ENCODE peak calls at places on chromosomes 7 and 10, in six cellular contexts. J, B, X, M, N and C are unnamed samples.

GRCh38 chr10:58851606-58852005 is 324.8 kb upstream of the PHYHIPL start:
- DNase-seq in B (no peak), M (no peak), X (no peak), J (no peak), N (no peak), C (no peak)

GRCh38 chr7:43112088-43112940 is at the start of gene HECW1:
- DNase-seq in N (no peak), M (no peak), X (no peak), J (peak; percentile 8), B (no peak), C (no peak)

GRCh38 chr10:50419756-50420155 is 168.4 kb upstream of the ASAH2 start:
- DNase-seq in N (no peak), M (no peak), J (no peak), B (no peak), X (no peak), C (no peak)

GRCh38 chr7:4210821-4211220 is 471.3 kb upstream of the FOXK1 start:
- DNase-seq in J (no peak), X (no peak), B (no peak), M (no peak), N (no peak), C (no peak)

GRCh38 chr7:105830405-105831218 is 45.8 kb downstream of the ATXN7L1 start:
- DNase-seq in B (no peak), N (no peak), X (peak; percentile 98), M (peak; percentile 88), J (no peak), C (peak; percentile 87)

GRCh38 chr10:34955391-34955790 is 134.8 kb downstream of the CUL2 start:
- DNase-seq in B (no peak), X (peak; percentile 33), N (no peak), M (no peak), J (no peak), C (no peak)

GRCh38 chr7:67423058-67423457 is 426.4 kb downstream of the TYW1 start:
- DNase-seq in M (no peak), J (no peak), X (no peak), B (no peak), N (no peak), C (no peak)

GRCh38 chr10:77297370-77297692 is 340.3 kb downstream of the KCNMA1 start:
- DNase-seq in N (no peak), M (no peak), J (no peak), B (no peak), X (peak; percentile 77), C (no peak)

GRCh38 chr10:683448-684071 is 5.9 kb downstream of the DIP2C start:
- DNase-seq in N (no peak), X (peak; percentile 98), J (no peak), B (no peak), M (peak; percentile 88), C (peak; percentile 71)

GRCh38 chr7:127904706-127905056 is 126.6 kb downstream of the LRRC4 start:
- DNase-seq in X (no peak), J (no peak), N (no peak), B (no peak), M (no peak), C (no peak)

GRCh38 chr7:118085000-118085399 is 99.0 kb upstream of the LSM8 start:
- DNase-seq in J (no peak), M (no peak), N (no peak), B (no peak), X (no peak), C (no peak)

GRCh38 chr10:118332948-118333710 is 9.0 kb downstream of the FAM204A start:
- DNase-seq in N (no peak), B (peak; percentile 63), M (no peak), J (no peak), X (no peak), C (no peak)

GRCh38 chr10:34905200-34905927 is 90.3 kb upstream of the PARD3 start:
- DNase-seq in B (no peak), X (no peak), N (no peak), J (no peak), M (no peak), C (no peak)

GRCh38 chr7:150385240-150385830 is 6.2 kb downstream of the ZNF775 start:
- DNase-seq in X (no peak), M (no peak), N (no peak), J (no peak), B (peak; percentile 30), C (no peak)

GRCh38 chr10:115093286-115093775 is at the start of gene ATRNL1:
- DNase-seq in M (no peak), X (peak; percentile 19), B (peak; percentile 77), J (peak; percentile 74), N (peak; percentile 23), C (no peak)

GRCh38 chr10:3045471-3046209 is 21.7 kb upstream of the PFKP start:
- DNase-seq in B (no peak), N (no peak), J (peak; percentile 97), X (peak; percentile 92), M (no peak), C (peak; percentile 63)

GRCh38 chr10:132463333-132464255 is 66.6 kb downstream of the PWWP2B start:
- DNase-seq in X (no peak), M (no peak), N (peak; percentile 11), B (no peak), J (no peak), C (no peak)

GRCh38 chr7:128697301-128697905 is 25.3 kb downstream of the GARIN1A start:
- DNase-seq in X (peak; percentile 73), B (no peak), M (peak; percentile 21), N (no peak), J (peak; percentile 61), C (no peak)

GRCh38 chr10:69515699-69516547 is 57.3 kb downstream of the NEUROG3 start:
- DNase-seq in M (peak; percentile 15), N (peak; percentile 74), J (peak; percentile 78), X (peak; percentile 41), B (peak; percentile 61), C (peak; percentile 16)

GRCh38 chr10:37304036-37304435 is 178.6 kb downstream of the ANKRD30A start:
- DNase-seq in B (no peak), X (no peak), J (no peak), M (no peak), N (no peak), C (no peak)

GRCh38 chr10:36209480-36209879 is 567.4 kb upstream of the FZD8 start:
- DNase-seq in N (no peak), X (no peak), B (no peak), M (no peak), J (no peak), C (no peak)

GRCh38 chr7:27031289-27032172 is 64.3 kb downstream of the HOXA1 start:
- DNase-seq in X (peak; percentile 75), B (peak; percentile 62), M (peak; percentile 27), J (no peak), N (no peak), C (no peak)

GRCh38 chr7:93115796-93116195 is 2.0 kb downstream of the SAMD9 start:
- DNase-seq in X (peak; percentile 79), B (no peak), M (peak; percentile 4), J (no peak), N (no peak), C (no peak)

GRCh38 chr10:132701099-132701845 is 84.7 kb downstream of the NKX6-2 start:
- DNase-seq in J (no peak), B (no peak), X (no peak), M (no peak), N (no peak), C (no peak)

GRCh38 chr7:74176555-74176954 is 2.4 kb downstream of the EIF4H start:
- DNase-seq in X (no peak), M (no peak), N (no peak), B (no peak), J (no peak), C (no peak)
- H3K4me3 ChIP-seq in X (no peak overlapping the region), M (peak overlapping the region; percentile 3), N (no peak overlapping the region), B (no peak overlapping the region), J (no peak overlapping the region), C (no peak overlapping the region)

GRCh38 chr7:22725585-22725984 is 1.4 kb upstream of the IL6 start:
- DNase-seq in M (no peak), J (no peak), N (no peak), B (peak; percentile 64), X (peak; percentile 44), C (no peak)
- H3K27me3 ChIP-seq in M (no peaks in the 10 kb centered on the region), J (no peaks in the 10 kb centered on the region), N (no peaks in the 10 kb centered on the region), B (no peaks in the 10 kb centered on the region), X (no peaks in the 10 kb centered on the region), C (no peaks in the 10 kb centered on the region)

GRCh38 chr10:120601999-120602398 is 145.0 kb downstream of the PLPP4 start:
- DNase-seq in M (no peak), J (no peak), X (no peak), B (no peak), N (no peak), C (no peak)

GRCh38 chr10:120612756-120613155 is 155.7 kb downstream of the PLPP4 start:
- DNase-seq in N (no peak), B (no peak), M (no peak), J (no peak), X (no peak), C (no peak)

GRCh38 chr10:120607710-120608703 is 151.0 kb downstream of the PLPP4 start:
- DNase-seq in J (no peak), B (peak; percentile 73), X (peak; percentile 59), M (no peak), N (no peak), C (peak; percentile 16)

GRCh38 chr10:120606051-120606764 is 149.2 kb downstream of the PLPP4 start:
- DNase-seq in N (no peak), J (no peak), B (no peak), M (no peak), X (no peak), C (no peak)

DNA sequence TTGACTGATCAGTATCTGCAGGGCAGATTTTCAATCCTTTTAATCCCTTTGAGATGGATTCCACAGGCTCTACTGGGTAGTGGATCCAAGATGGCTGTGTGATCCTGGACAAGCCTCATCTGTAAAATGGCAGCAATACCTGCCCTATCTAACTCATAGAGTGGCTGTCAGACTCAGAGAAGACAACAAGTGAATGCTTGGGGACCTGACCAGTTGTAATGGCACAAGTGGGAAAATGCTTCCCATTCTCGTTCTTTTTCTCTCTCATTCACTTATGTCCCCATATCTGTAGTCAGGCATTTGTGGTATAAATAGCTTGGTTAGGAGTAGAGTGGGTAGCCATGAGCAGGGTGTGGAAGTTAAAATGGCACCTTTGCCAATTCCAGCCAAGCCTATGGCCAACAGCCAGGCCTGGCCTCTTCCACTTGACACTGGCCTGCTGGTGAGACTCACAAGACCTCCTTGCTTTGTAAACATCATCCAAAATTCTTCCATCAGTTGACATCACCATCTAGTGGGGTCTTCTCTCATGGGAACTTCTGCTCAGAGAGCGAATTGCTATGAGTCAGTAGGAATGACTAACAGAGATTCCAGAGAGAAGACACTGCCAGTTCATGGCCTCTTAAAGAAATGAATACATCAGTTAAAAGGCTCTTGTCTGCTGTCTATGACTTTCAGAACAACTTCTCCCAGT is 150.1 kb downstream of the PLPP4 start:
- DNase-seq in J (no peak), N (no peak), M (no peak), X (peak; percentile 95), B (no peak), C (peak; percentile 78)
- TF ChIP-seq CTCF in J (no peak), N (no peak), M (no peak), X (no peak), B (no peak), C (no peak)

GRCh38 chr7:64555046-64555445 is 7.8 kb downstream of the ZNF680 start:
- DNase-seq in X (peak; percentile 59), B (no peak), N (no peak), J (no peak), M (no peak), C (no peak)

GRCh38 chr7:64559206-64559605 is 3.7 kb downstream of the ZNF680 start:
- DNase-seq in M (no peak), N (peak; percentile 37), B (no peak), J (no peak), X (peak; percentile 62), C (no peak)

GRCh38 chr7:64558781-64559180 is 4.1 kb downstream of the ZNF680 start:
- DNase-seq in N (no peak), B (no peak), M (no peak), X (peak; percentile 33), J (no peak), C (no peak)

GRCh38 chr7:64558323-64558705 is 4.6 kb downstream of the ZNF680 start:
- DNase-seq in B (no peak), X (peak; percentile 25), M (no peak), J (no peak), N (no peak), C (no peak)

GRCh38 chr7:64557601-64558322 is 5.1 kb downstream of the ZNF680 start:
- DNase-seq in J (no peak), N (no peak), X (no peak), B (no peak), M (no peak), C (no peak)
- H3K4me3 ChIP-seq in J (no peak overlapping the region), N (no peak overlapping the region), X (no peak overlapping the region), B (no peak overlapping the region), M (no peak overlapping the region), C (no peak overlapping the region)